ENCODE peak calls at places on chromosomes 11 and 22, in eight cellular contexts. F is GM04503, M is HFF-Myc, C is thyroid gland, Q is mucosa of descending colon, S is amygdala, Y is smooth muscle cell of the brain vasculature, N is fibroblast of villous mesenchyme. T is an unnamed sample.
A peak's percentile ranks its signal among the peaks of the same experiment; 100 is the strongest.

GRCh38 chr11:9302448-9302847 is 11.9 kb downstream of the TMEM41B start:
- DNase-seq in F (no peak), M (no peak), C (no peak), Q (no peak), S (no peak), Y (no peak), N (peak; percentile 16), T (no peak)

GRCh38 chr11:12392672-12393071 is 15.3 kb downstream of the PARVA start:
- DNase-seq in F (no peak), M (no peak), C (no peak), Q (no peak), S (no peak), Y (no peak), N (no peak), T (no peak)

GRCh38 chr11:102882389-102883024 is 7.7 kb upstream of the MMP12 start:
- DNase-seq in F (peak; percentile 87), M (no peak), C (no peak), Q (no peak), S (no peak), Y (peak; percentile 4), N (peak; percentile 33), T (no peak)

GRCh38 chr11:62680825-62681240 is 2.0 kb upstream of the UBXN1 start:
- DNase-seq in F (peak; percentile 65), M (peak; percentile 76), C (no peak), Q (peak; percentile 65), S (no peak), Y (no peak), N (peak; percentile 85), T (peak; percentile 37)

GRCh38 chr11:2139118-2139490 is at the start of gene IGF2:
- DNase-seq in F (no peak), M (no peak), C (no peak), Q (no peak), S (no peak), Y (no peak), N (peak; percentile 57), T (peak; percentile 53)

GRCh38 chr11:131423715-131424114 is 53.3 kb downstream of the NTM start:
- DNase-seq in F (no peak), M (no peak), C (no peak), Q (no peak), S (no peak), Y (no peak), N (peak; percentile 17), T (no peak)

GRCh38 chr22:29288837-29289236 is 17.6 kb upstream of the GAS2L1 start:
- DNase-seq in F (no peak), M (no peak), C (no peak), Q (no peak), S (no peak), Y (no peak), N (no peak), T (no peak)

GRCh38 chr11:13462311-13462927 is 603 bp downstream of the BTBD10 start:
- DNase-seq in F (no peak), M (no peak), C (peak; percentile 53), Q (peak; percentile 83), S (no peak), Y (no peak), N (peak; percentile 38), T (peak; percentile 22)

GRCh38 chr22:25514436-25514835 is 50.0 kb upstream of the GRK3 start:
- DNase-seq in F (no peak), M (no peak), C (no peak), Q (no peak), S (no peak), Y (no peak), N (no peak), T (no peak)

GRCh38 chr22:39431821-39432251 is 25.0 kb upstream of the MGAT3 start:
- DNase-seq in F (no peak), M (no peak), C (no peak), Q (no peak), S (no peak), Y (no peak), N (peak; percentile 37), T (no peak)

GRCh38 chr22:25367756-25368155 is 148.3 kb downstream of the CRYBB2 start:
- DNase-seq in F (no peak), M (no peak), C (no peak), Q (no peak), S (no peak), Y (no peak), N (no peak), T (no peak)

GRCh38 chr22:44286673-44287072 is 26.1 kb downstream of the SHISAL1 start:
- DNase-seq in F (no peak), M (no peak), C (no peak), Q (no peak), S (no peak), Y (no peak), N (no peak), T (no peak)

GRCh38 chr11:27116684-27117083 is 76.1 kb downstream of the BBOX1 start:
- DNase-seq in F (peak; percentile 86), M (peak; percentile 25), C (no peak), Q (no peak), S (no peak), Y (peak; percentile 77), N (peak; percentile 71), T (no peak)

GRCh38 chr22:21802056-21802455 is 65.4 kb downstream of the MAPK1 start:
- DNase-seq in F (no peak), M (no peak), C (no peak), Q (no peak), S (no peak), Y (no peak), N (no peak), T (no peak)

GRCh38 chr11:133894956-133895549 is 49.7 kb upstream of the SPATA19 start:
- DNase-seq in F (no peak), M (no peak), C (no peak), Q (no peak), S (no peak), Y (no peak), N (no peak), T (no peak)

GRCh38 chr11:11849127-11849746 is 7.5 kb downstream of the USP47 start:
- DNase-seq in F (no peak), M (no peak), C (peak; percentile 65), Q (peak; percentile 75), S (peak; percentile 34), Y (no peak), N (peak; percentile 76), T (no peak)

GRCh38 chr11:36135062-36135461 is 154.2 kb downstream of the COMMD9 start:
- DNase-seq in F (no peak), M (no peak), C (no peak), Q (no peak), S (no peak), Y (no peak), N (no peak), T (no peak)

GRCh38 chr11:44301856-44302231 is 8.1 kb downstream of the ALX4 start:
- DNase-seq in F (no peak), M (no peak), C (no peak), Q (no peak), S (no peak), Y (no peak), N (no peak), T (no peak)

GRCh38 chr11:16001899-16002426 is 354.4 kb downstream of the SOX6 start:
- DNase-seq in F (peak; percentile 75), M (peak; percentile 98), C (no peak), Q (peak; percentile 28), S (no peak), Y (peak; percentile 49), N (peak; percentile 94), T (no peak)

GRCh38 chr22:48353116-48353947 is 1474.3 kb downstream of the BRD1 start:
- DNase-seq in F (no peak), M (no peak), C (no peak), Q (no peak), S (no peak), Y (no peak), N (no peak), T (no peak)

GRCh38 chr11:60717956-60718355 is 6.6 kb upstream of the MS4A18 start:
- DNase-seq in F (no peak), M (no peak), C (no peak), Q (no peak), S (no peak), Y (no peak), N (no peak), T (no peak)

GRCh38 chr11:82967381-82967780 is 65.8 kb downstream of the DDIAS start:
- DNase-seq in F (no peak), M (no peak), C (no peak), Q (no peak), S (no peak), Y (no peak), N (no peak), T (no peak)

GRCh38 chr11:122723576-122723975 is 68.1 kb downstream of the UBASH3B start:
- DNase-seq in F (no peak), M (no peak), C (no peak), Q (no peak), S (no peak), Y (no peak), N (no peak), T (no peak)

GRCh38 chr11:68976563-68976962 is 4.2 kb downstream of the MRGPRD start:
- DNase-seq in F (no peak), M (no peak), C (no peak), Q (no peak), S (no peak), Y (no peak), N (no peak), T (no peak)

GRCh38 chr11:47353978-47354774 is 1.7 kb upstream of the MYBPC3 start:
- DNase-seq in F (no peak), M (no peak), C (no peak), Q (no peak), S (no peak), Y (no peak), N (no peak), T (no peak)

GRCh38 chr11:103959279-103959930 is 77.0 kb upstream of the DDI1 start:
- DNase-seq in F (no peak), M (no peak), C (no peak), Q (no peak), S (no peak), Y (peak; percentile 43), N (peak; percentile 37), T (no peak)

GRCh38 chr11:30908272-30908671 is 322.1 kb upstream of the MPPED2 start:
- DNase-seq in F (no peak), M (no peak), C (no peak), Q (no peak), S (no peak), Y (no peak), N (no peak), T (no peak)

GRCh38 chr11:66868726-66869291 is 11.9 kb downstream of the LRFN4 start:
- DNase-seq in F (no peak), M (no peak), C (peak; percentile 64), Q (peak; percentile 92), S (no peak), Y (no peak), N (no peak), T (no peak)

GRCh38 chr11:134818531-134818930 is 406.5 kb upstream of the B3GAT1 start:
- DNase-seq in F (no peak), M (no peak), C (no peak), Q (no peak), S (no peak), Y (no peak), N (no peak), T (no peak)

GRCh38 chr11:69524291-69524882 is 42.9 kb downstream of the LINC01488 start:
- DNase-seq in F (no peak), M (no peak), C (no peak), Q (no peak), S (no peak), Y (no peak), N (peak; percentile 49), T (no peak)

GRCh38 chr11:69504576-69505420 is 23.3 kb downstream of the LINC01488 start:
- DNase-seq in F (no peak), M (no peak), C (no peak), Q (peak; percentile 44), S (no peak), Y (no peak), N (no peak), T (no peak)

GRCh38 chr22:50186789-50187523 is 1.2 kb downstream of the TRABD start:
- DNase-seq in F (no peak), M (no peak), C (no peak), Q (peak; percentile 58), S (no peak), Y (no peak), N (peak; percentile 32), T (no peak)

GRCh38 chr22:41919357-41920224 is 4.7 kb upstream of the SHISA8 start:
- DNase-seq in F (no peak), M (no peak), C (peak; percentile 35), Q (peak; percentile 78), S (no peak), Y (no peak), N (peak; percentile 17), T (peak; percentile 54)

GRCh38 chr22:31681625-31682345 is 19.8 kb upstream of the PISD start:
- DNase-seq in F (peak; percentile 28), M (no peak), C (no peak), Q (no peak), S (no peak), Y (no peak), N (no peak), T (no peak)

T was measured in frontal cortex.